ENCODE peak calls at places on chromosomes 16 and 17, in ten cellular contexts. V is iris pigment epithelial cell; T is activated T-helper 1 cell treated with Interleukin-2 at 50 U/mL for 16 hours; E is nucleus accumbens; N is T-helper 22 cell; H is head of caudate nucleus; C is NCI-H1436; L is NT2/D1; X is stimulated activated CD8-positive, alpha-beta memory T cell treated with anti-CD3 and anti-CD28 coated beads, Interleukin-2, amount 100 ng/mL, for 48 hours; K is non-pigmented ciliary epithelial cell. D is an unnamed sample.

GRCh38 chr17:63653018-63653417 is 30.8 kb downstream of the MAP3K3 start:
- DNase-seq in V (peak; percentile 23), T (no peak), E (no peak), N (no peak), H (no peak), C (no peak), L (no peak), X (no peak), K (no peak), D (no peak)

GRCh38 chr17:65684631-65685030 is 123.2 kb upstream of the AXIN2 start:
- DNase-seq in V (peak; percentile 41), T (no peak), E (no peak), N (no peak), H (no peak), C (no peak), L (no peak), X (no peak), K (no peak), D (no peak)

GRCh38 chr17:81509048-81509686 is 3.4 kb downstream of the ACTG1 start:
- DNase-seq in V (no peak), T (no peak), E (no peak), N (no peak), H (no peak), C (no peak), L (no peak), X (no peak), K (no peak), D (no peak)

GRCh38 chr17:74089869-74090464 is 113.5 kb upstream of the RPL38 start:
- DNase-seq in V (peak; percentile 31), T (no peak), E (peak; percentile 5), N (no peak), H (peak; percentile 65), C (peak; percentile 57), L (peak; percentile 80), X (peak; percentile 62), K (peak; percentile 1), D (no peak)

GRCh38 chr16:4402439-4403132 is 13.8 kb downstream of the CORO7 start:
- DNase-seq in V (peak; percentile 55), T (peak; percentile 51), E (peak; percentile 75), N (peak; percentile 33), H (peak; percentile 93), C (peak; percentile 66), L (peak; percentile 73), X (peak; percentile 62), K (no peak), D (peak; percentile 50)

GRCh38 chr17:72614476-72614870 is 478.0 kb downstream of the SLC39A11 start:
- DNase-seq in V (no peak), T (no peak), E (no peak), N (no peak), H (no peak), C (no peak), L (no peak), X (no peak), K (no peak), D (no peak)

GRCh38 chr17:6546069-6546718 is 10.2 kb downstream of the PITPNM3 start:
- DNase-seq in V (peak; percentile 81), T (no peak), E (no peak), N (no peak), H (no peak), C (no peak), L (no peak), X (no peak), K (peak; percentile 20), D (no peak)

GRCh38 chr17:78358538-78359215 is 1.2 kb downstream of the SOCS3 start:
- DNase-seq in V (peak; percentile 78), T (no peak), E (no peak), N (no peak), H (no peak), C (no peak), L (no peak), X (no peak), K (no peak), D (no peak)

GRCh38 chr17:58401287-58401686 is 16.0 kb downstream of the RNF43 start:
- DNase-seq in V (no peak), T (no peak), E (no peak), N (no peak), H (no peak), C (no peak), L (no peak), X (no peak), K (no peak), D (no peak)

GRCh38 chr16:3776316-3776715 is 59.0 kb upstream of the TRAP1 start:
- DNase-seq in V (no peak), T (no peak), E (no peak), N (no peak), H (no peak), C (no peak), L (no peak), X (no peak), K (no peak), D (no peak)

GRCh38 chr17:57782642-57783337 is 37.7 kb upstream of the CCDC182 start:
- DNase-seq in V (no peak), T (no peak), E (no peak), N (no peak), H (no peak), C (no peak), L (no peak), X (no peak), K (no peak), D (no peak)

GRCh38 chr17:350706-351435 is 1.7 kb downstream of the RPH3AL start:
- DNase-seq in V (no peak), T (no peak), E (no peak), N (no peak), H (peak; percentile 37), C (no peak), L (no peak), X (no peak), K (no peak), D (no peak)

GRCh38 chr17:16952401-16952800 is 19.5 kb downstream of the TNFRSF13B start:
- DNase-seq in V (no peak), T (no peak), E (no peak), N (no peak), H (peak; percentile 19), C (no peak), L (no peak), X (no peak), K (no peak), D (no peak)

GRCh38 chr16:67555795-67556212 is 6.5 kb upstream of the CTCF start:
- DNase-seq in V (peak; percentile 76), T (no peak), E (no peak), N (no peak), H (no peak), C (no peak), L (no peak), X (no peak), K (no peak), D (no peak)